ENCODE peak calls at places on chromosome 16, in eight cellular contexts. G is BE2C, F is HCT116, R is PC-9, Y is endodermal cell, H is brain microvascular endothelial cell, J is omental fat pad, M is dorsolateral prefrontal cortex. U is an unnamed sample.

GRCh38 chr16:12498077-12498476 is 305.6 kb downstream of the CPPED1 start:
- DNase-seq in G (no peak), F (no peak), R (no peak), Y (no peak), H (no peak), J (no peak), M (peak; percentile 31), U (no peak)

GRCh38 chr16:75105306-75106061 is 11.1 kb downstream of the LDHD start:
- DNase-seq in G (peak; percentile 89), F (no peak), R (no peak), Y (peak; percentile 44), H (no peak), J (no peak), M (peak; percentile 67), U (no peak)

GRCh38 chr16:13143551-13143950 is 242.2 kb downstream of the SHISA9 start:
- DNase-seq in G (no peak), F (no peak), R (no peak), Y (no peak), H (no peak), J (no peak), M (no peak), U (no peak)

GRCh38 chr16:11328172-11329079 is 16.8 kb upstream of the RMI2 start:
- DNase-seq in G (no peak), F (peak; percentile 62), R (peak; percentile 78), Y (peak; percentile 95), H (peak; percentile 91), J (peak; percentile 57), M (no peak), U (no peak)

GRCh38 chr16:84737658-84738057 is 37.9 kb downstream of the USP10 start:
- DNase-seq in G (no peak), F (no peak), R (peak; percentile 12), Y (no peak), H (no peak), J (no peak), M (no peak), U (no peak)

GRCh38 chr16:27232061-27232841 is 28.9 kb downstream of the KDM8 start:
- DNase-seq in G (no peak), F (no peak), R (no peak), Y (no peak), H (no peak), J (no peak), M (no peak), U (no peak)

GRCh38 chr16:46972429-46972970 is 974 bp downstream of the DNAJA2 start:
- DNase-seq in G (no peak), F (no peak), R (no peak), Y (no peak), H (peak; percentile 5), J (no peak), M (no peak), U (no peak)

GRCh38 chr16:55297062-55297909 is 26.7 kb upstream of the IRX6 start:
- DNase-seq in G (no peak), F (no peak), R (peak; percentile 1), Y (no peak), H (no peak), J (no peak), M (no peak), U (no peak)

GRCh38 chr16:48829361-48829760 is 219.4 kb upstream of the N4BP1 start:
- DNase-seq in G (no peak), F (no peak), R (no peak), Y (peak; percentile 10), H (no peak), J (no peak), M (no peak), U (no peak)

GRCh38 chr16:1712791-1713261 is 6.8 kb downstream of the MAPK8IP3 start:
- DNase-seq in G (no peak), F (no peak), R (no peak), Y (no peak), H (peak; percentile 32), J (no peak), M (no peak), U (no peak)

GRCh38 chr16:48232459-48233040 is 11.6 kb upstream of the LONP2 start:
- DNase-seq in G (no peak), F (no peak), R (no peak), Y (no peak), H (no peak), J (no peak), M (no peak), U (no peak)

GRCh38 chr16:1201444-1201843 is 23.6 kb downstream of the TPSG1 start:
- DNase-seq in G (no peak), F (no peak), R (no peak), Y (no peak), H (no peak), J (no peak), M (no peak), U (no peak)

GRCh38 chr16:2515180-2515803 is 1.5 kb downstream of the ATP6V0C start:
- DNase-seq in G (no peak), F (no peak), R (no peak), Y (peak; percentile 54), H (no peak), J (no peak), M (no peak), U (no peak)

GRCh38 chr16:21644674-21645073 is 7.7 kb downstream of the IGSF6 start:
- DNase-seq in G (no peak), F (no peak), R (no peak), Y (no peak), H (no peak), J (no peak), M (no peak), U (no peak)
- TF ChIP-seq CTCF in G (no peak), F (no peak), R (no peak), Y (no peak), H (no peak), J (no peak), M (no peak), U (no peak)

GRCh38 chr16:81061855-81062608 is 15.0 kb downstream of the C16orf46 start:
- DNase-seq in G (no peak), F (no peak), R (no peak), Y (no peak), H (no peak), J (no peak), M (no peak), U (no peak)
- TF ChIP-seq CTCF in G (no peak), F (no peak), R (no peak), Y (peak; percentile 43), H (no peak), J (no peak), M (no peak), U (no peak)

DNA sequence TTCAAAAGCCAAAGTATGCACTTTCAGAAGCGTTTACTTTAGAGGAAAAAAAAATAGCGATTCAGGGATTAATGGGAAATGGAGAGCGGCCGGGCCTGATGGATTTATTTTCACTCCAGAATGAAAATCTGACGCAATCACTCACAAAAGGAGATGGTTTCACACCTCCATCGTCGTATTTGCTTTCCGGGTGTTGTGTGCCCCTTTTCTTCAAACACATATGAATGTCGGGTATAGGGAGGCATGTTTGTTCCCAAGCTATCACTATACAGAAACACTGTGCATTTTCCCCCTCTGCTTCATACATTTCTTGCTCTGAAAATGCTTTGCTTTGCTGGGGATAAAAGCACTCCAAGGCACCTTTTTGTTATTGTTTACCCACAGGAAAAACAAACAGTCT is 562.2 kb upstream of the ZFHX3 start:
- DNase-seq in G (no peak), F (no peak), R (no peak), Y (no peak), H (no peak), J (no peak), M (no peak), U (no peak)
- TF ChIP-seq CTCF in G (no peak), F (no peak), R (no peak), Y (no peak), H (no peak), J (no peak), M (no peak), U (no peak)

GRCh38 chr16:50021509-50021908 is 3.5 kb upstream of the CNEP1R1 start:
- DNase-seq in G (peak; percentile 20), F (no peak), R (no peak), Y (peak; percentile 77), H (peak; percentile 25), J (no peak), M (no peak), U (no peak)
- TF ChIP-seq CTCF in G (peak; percentile 40), F (peak; percentile 22), R (no peak), Y (peak; percentile 70), H (peak; percentile 45), J (no peak), M (no peak), U (no peak)

DNA sequence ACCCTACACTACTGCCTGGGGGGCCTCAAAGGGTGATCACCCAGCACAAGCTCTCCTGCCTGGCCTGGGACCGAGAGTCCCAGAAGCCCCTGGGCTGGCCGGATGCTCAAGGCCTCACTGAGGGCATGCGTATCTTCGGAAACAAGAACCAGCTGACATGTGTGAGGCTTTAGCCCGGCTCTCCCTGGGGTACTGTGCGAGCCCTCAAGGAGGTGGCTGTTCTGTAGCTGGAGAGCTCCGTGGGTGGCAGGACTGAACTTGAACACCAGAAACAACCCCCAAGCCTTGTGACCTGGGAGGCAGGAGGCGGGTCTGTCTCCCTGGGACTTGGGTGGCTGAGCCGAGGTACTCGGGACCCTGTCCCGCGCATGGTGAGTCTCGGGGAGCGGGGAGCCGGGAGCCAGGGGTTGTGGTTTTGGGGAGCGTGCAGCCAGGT is 7.0 kb downstream of the DPEP1 start:
- DNase-seq in G (no peak), F (no peak), R (no peak), Y (no peak), H (no peak), J (no peak), M (no peak), U (no peak)
- TF ChIP-seq CTCF in G (no peak), F (no peak), R (no peak), Y (no peak), H (no peak), J (no peak), M (no peak), U (no peak)

DNA sequence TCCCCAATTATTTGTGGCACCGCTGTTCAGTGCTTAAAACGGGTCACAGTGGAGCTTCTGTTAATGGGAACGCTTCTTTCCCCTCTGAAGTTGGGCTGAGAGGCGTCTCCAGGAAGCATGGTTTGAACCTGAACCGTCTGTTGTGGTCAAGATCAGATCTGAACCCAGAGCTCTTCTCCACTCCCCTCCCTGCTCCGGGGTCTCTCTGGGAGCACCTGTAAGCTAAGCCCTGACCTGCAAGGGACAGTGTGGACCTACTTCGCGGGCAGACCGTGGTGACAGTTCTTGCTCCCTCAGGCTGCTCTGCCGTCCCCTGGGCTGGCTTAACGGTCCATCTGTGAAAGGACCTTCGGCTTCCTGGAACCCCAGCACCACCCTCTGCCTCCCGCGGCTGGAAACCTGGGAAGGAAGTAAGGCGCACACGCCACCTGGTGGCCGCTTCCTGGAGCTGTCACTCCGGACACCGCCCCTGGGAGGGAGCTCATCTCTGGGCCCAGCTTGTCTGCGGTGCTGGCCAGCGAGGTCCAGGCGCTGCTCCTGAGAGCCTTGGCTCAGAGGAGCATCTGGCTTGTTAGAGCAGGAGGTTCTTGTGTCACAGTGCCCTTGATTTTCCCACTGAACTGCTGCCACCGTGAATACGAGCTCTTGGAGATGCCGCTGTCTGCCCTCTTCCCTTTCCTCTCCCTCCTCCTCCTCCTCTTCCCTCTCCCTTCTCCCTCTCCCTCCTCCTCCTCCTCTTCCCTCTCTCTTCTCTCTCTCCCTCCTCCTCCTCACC is 518.5 kb upstream of the EEF2KMT start:
- DNase-seq in G (peak; percentile 90), F (peak; percentile 24), R (peak; percentile 25), Y (peak; percentile 94), H (no peak), J (no peak), M (peak; percentile 79), U (peak; percentile 82)
- TF ChIP-seq CTCF in G (peak; percentile 92), F (peak; percentile 78), R (peak; percentile 78), Y (peak; percentile 96), H (peak; percentile 25), J (no peak), M (peak; percentile 81), U (peak; percentile 88)

GRCh38 chr16:58306327-58306726 is 11.5 kb upstream of the PRSS54 start:
- DNase-seq in G (peak; percentile 53), F (peak; percentile 26), R (peak; percentile 28), Y (peak; percentile 58), H (peak; percentile 43), J (no peak), M (no peak), U (no peak)
- TF ChIP-seq CTCF in G (peak; percentile 67), F (peak; percentile 62), R (peak; percentile 62), Y (peak; percentile 63), H (peak; percentile 74), J (no peak), M (peak; percentile 16), U (peak; percentile 14)

U was measured in nephron progenitor cell.